ENCODE peak calls at places on chromosomes 4 and X, in ten cellular contexts. Q, I, A, Z, V, D, B, W, E and R are unnamed samples.

GRCh38 chr4:71832049-71832448 is 48.2 kb upstream of the GC start:
- DNase-seq in Q (no peak), I (no peak), A (no peak), Z (no peak), V (no peak), D (no peak), B (no peak), W (no peak), E (no peak), R (no peak)

GRCh38 chr4:146255463-146255862 is 41.1 kb downstream of the REELD1 start:
- DNase-seq in Q (no peak), I (no peak), A (peak; percentile 23), Z (no peak), V (no peak), D (no peak), B (no peak), W (no peak), E (no peak), R (no peak)

GRCh38 chrX:150903110-150903508 is 4.6 kb upstream of the CD99L2 start:
- DNase-seq in Q (peak; percentile 72), I (peak; percentile 78), A (no peak), Z (no peak), V (no peak), D (no peak), B (no peak), W (no peak), E (no peak), R (no peak)

GRCh38 chr4:110211007-110211769 is 12.8 kb upstream of the ELOVL6 start:
- DNase-seq in Q (peak; percentile 30), I (no peak), A (peak; percentile 76), Z (peak; percentile 32), V (no peak), D (no peak), B (peak; percentile 37), W (no peak), E (no peak), R (no peak)

GRCh38 chrX:12441376-12442128 is 303.3 kb downstream of the FRMPD4 start:
- DNase-seq in Q (no peak), I (no peak), A (peak; percentile 85), Z (peak; percentile 80), V (no peak), D (peak; percentile 63), B (no peak), W (no peak), E (no peak), R (no peak)

GRCh38 chr4:82623284-82623683 is 61.5 kb upstream of the TMEM150C start:
- DNase-seq in Q (no peak), I (no peak), A (no peak), Z (no peak), V (no peak), D (no peak), B (no peak), W (no peak), E (no peak), R (no peak)

GRCh38 chr4:75514949-75515612 is 808 bp downstream of the THAP6 start:
- DNase-seq in Q (no peak), I (no peak), A (no peak), Z (peak; percentile 4), V (no peak), D (no peak), B (no peak), W (no peak), E (no peak), R (no peak)

GRCh38 chr4:41580007-41580406 is 42.0 kb downstream of the LIMCH1 start:
- DNase-seq in Q (no peak), I (no peak), A (no peak), Z (no peak), V (no peak), D (no peak), B (no peak), W (no peak), E (no peak), R (no peak)

GRCh38 chr4:112410364-112410763 is 105.6 kb downstream of the NEUROG2 start:
- DNase-seq in Q (peak; percentile 12), I (no peak), A (no peak), Z (peak; percentile 58), V (no peak), D (no peak), B (no peak), W (no peak), E (no peak), R (no peak)

GRCh38 chr4:126719803-126720202 is 913.0 kb upstream of the INTU start:
- DNase-seq in Q (no peak), I (no peak), A (no peak), Z (no peak), V (no peak), D (no peak), B (no peak), W (no peak), E (no peak), R (no peak)

GRCh38 chrX:151515233-151515632 is 48.2 kb upstream of the PASD1 start:
- DNase-seq in Q (no peak), I (no peak), A (no peak), Z (no peak), V (no peak), D (no peak), B (no peak), W (no peak), E (no peak), R (no peak)

GRCh38 chr4:108116423-108117168 is 52.1 kb downstream of the LEF1 start:
- DNase-seq in Q (no peak), I (no peak), A (no peak), Z (no peak), V (no peak), D (no peak), B (no peak), W (no peak), E (no peak), R (no peak)

GRCh38 chr4:184312126-184312525 is 94.5 kb upstream of the ENPP6 start:
- DNase-seq in Q (no peak), I (no peak), A (no peak), Z (no peak), V (no peak), D (no peak), B (no peak), W (no peak), E (no peak), R (peak; percentile 4)

GRCh38 chr4:3484057-3484973 is 21.2 kb downstream of the DOK7 start:
- DNase-seq in Q (no peak), I (no peak), A (peak; percentile 24), Z (peak; percentile 87), V (peak; percentile 95), D (no peak), B (peak; percentile 50), W (peak; percentile 95), E (peak; percentile 83), R (peak; percentile 75)

GRCh38 chrX:47885501-47885900 is 48.8 kb downstream of the ZNF81 start:
- DNase-seq in Q (no peak), I (no peak), A (no peak), Z (no peak), V (no peak), D (no peak), B (no peak), W (no peak), E (no peak), R (no peak)

GRCh38 chr4:2141762-2142520 is 82.8 kb downstream of the NAT8L start:
- DNase-seq in Q (peak; percentile 71), I (peak; percentile 53), A (no peak), Z (no peak), V (no peak), D (no peak), B (no peak), W (no peak), E (no peak), R (no peak)

DNA sequence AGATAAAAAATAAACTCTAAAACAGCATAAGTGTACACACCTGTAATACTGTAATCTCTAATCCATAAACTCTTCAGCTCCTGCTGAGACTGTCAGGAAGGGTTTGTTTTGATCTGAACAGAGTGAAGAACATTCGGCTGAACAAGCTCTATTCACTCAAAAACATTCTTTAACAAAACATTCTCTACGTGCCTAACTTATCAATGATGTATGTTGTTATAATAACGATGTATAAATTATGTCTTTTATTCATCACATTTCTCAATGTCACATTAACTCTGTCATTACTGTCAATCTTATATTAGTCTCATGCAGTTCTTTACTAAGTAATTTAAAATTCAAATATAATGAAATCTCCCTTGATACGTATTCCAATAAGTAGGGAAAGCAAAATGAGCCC is 280.6 kb downstream of the FSTL5 start:
- DNase-seq in Q (no peak), I (no peak), A (no peak), Z (no peak), V (no peak), D (no peak), B (no peak), W (no peak), E (no peak), R (no peak)
- H3K4me3 ChIP-seq in Q (no peak overlapping the region), I (no peak overlapping the region), A (no peak overlapping the region), Z (no peak overlapping the region), V (no peak overlapping the region), D (no peak overlapping the region), B (no peak overlapping the region), W (no peak overlapping the region), E (no peak overlapping the region), R (no peak overlapping the region)

GRCh38 chr4:4659871-4660651 is 118.2 kb upstream of the STX18 start:
- DNase-seq in Q (no peak), I (no peak), A (peak; percentile 79), Z (peak; percentile 70), V (no peak), D (peak; percentile 74), B (no peak), W (no peak), E (no peak), R (no peak)
- H3K4me3 ChIP-seq in Q (no peak overlapping the region), I (no peak overlapping the region), A (no peak overlapping the region), Z (no peak overlapping the region), V (no peak overlapping the region), D (no peak overlapping the region), B (no peak overlapping the region), W (no peak overlapping the region), E (no peak overlapping the region), R (no peak overlapping the region)

DNA sequence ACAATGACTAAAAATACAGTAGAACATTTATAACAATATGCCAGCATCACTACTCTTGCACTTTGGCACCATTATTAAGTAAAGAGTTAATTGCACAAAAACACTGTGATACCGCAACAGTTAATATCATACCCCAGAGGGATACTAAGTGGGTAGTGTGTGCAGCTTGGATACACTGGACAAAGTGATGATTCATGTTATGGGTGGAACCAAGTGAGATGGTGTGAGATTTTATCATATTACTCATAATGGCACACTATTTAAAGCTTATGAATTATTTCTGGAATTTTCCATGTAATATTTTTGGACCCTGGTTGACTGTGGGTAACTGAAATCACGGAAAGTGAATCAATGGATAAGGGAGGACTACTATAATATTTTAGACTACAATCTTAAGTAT is 265.3 kb downstream of the PCDH18 start:
- DNase-seq in Q (no peak), I (no peak), A (peak; percentile 61), Z (peak; percentile 68), V (no peak), D (no peak), B (no peak), W (no peak), E (no peak), R (no peak)
- H3K4me3 ChIP-seq in Q (no peak overlapping the region), I (no peak overlapping the region), A (peak overlapping the region; percentile 71), Z (no peak overlapping the region), V (no peak overlapping the region), D (no peak overlapping the region), B (no peak overlapping the region), W (no peak overlapping the region), E (no peak overlapping the region), R (no peak overlapping the region)

DNA sequence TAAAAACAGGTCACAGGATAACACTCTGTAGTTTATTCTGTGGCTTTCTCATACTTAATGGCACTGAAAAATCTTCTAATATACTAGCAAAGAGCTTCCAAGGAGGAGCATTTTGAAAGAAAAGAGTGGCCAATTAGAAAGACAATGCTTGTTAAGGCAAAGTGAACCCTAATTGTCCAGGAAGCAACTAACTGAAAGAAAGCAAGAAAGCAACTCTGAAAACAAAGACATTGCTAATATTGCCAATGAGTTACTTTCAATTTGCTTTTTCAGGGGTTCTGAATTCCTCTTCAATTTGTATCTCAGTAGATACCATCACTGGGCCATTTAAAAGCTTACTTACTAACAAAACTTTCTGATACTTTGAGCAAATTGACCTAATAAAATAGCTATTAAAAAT is 78.5 kb upstream of the MTNR1A start:
- DNase-seq in Q (no peak), I (no peak), A (no peak), Z (no peak), V (no peak), D (no peak), B (no peak), W (no peak), E (no peak), R (no peak)
- H3K4me3 ChIP-seq in Q (no peak overlapping the region), I (no peak overlapping the region), A (no peak overlapping the region), Z (no peak overlapping the region), V (no peak overlapping the region), D (no peak overlapping the region), B (no peak overlapping the region), W (no peak overlapping the region), E (no peak overlapping the region), R (no peak overlapping the region)